ENCODE peak calls at places on chromosomes 1 and 21, in ten cellular contexts. One of them, this sample, is unnamed.

GRCh38 chr21:37008705-37009104 is 2.2 kb downstream of the RIPPLY3 start:
- DNase-seq in vagina: no peak
- DNase-seq in spleen: no peak
- DNase-seq in H1: no peak
- DNase-seq in K562: no peak
- DNase-seq in stomach: no peak
- DNase-seq in transverse colon: no peak
- DNase-seq in HL-60: no peak
- DNase-seq in endothelial cell of umbilical vein: no peak
- DNase-seq in prostate gland: no peak
- DNase-seq in this sample: no peak

GRCh38 chr1:19009882-19010321 is 53.4 kb upstream of the IFFO2 start:
- DNase-seq in vagina: peak; percentile 67
- DNase-seq in spleen: no peak
- DNase-seq in H1: peak; percentile 57
- DNase-seq in K562: no peak
- DNase-seq in stomach: no peak
- DNase-seq in transverse colon: no peak
- DNase-seq in HL-60: no peak
- DNase-seq in endothelial cell of umbilical vein: peak; percentile 37
- DNase-seq in prostate gland: no peak
- DNase-seq in this sample: no peak

GRCh38 chr1:156661932-156662587 is 15.1 kb downstream of the NES start:
- DNase-seq in vagina: no peak
- DNase-seq in spleen: no peak
- DNase-seq in H1: no peak
- DNase-seq in K562: no peak
- DNase-seq in stomach: no peak
- DNase-seq in transverse colon: no peak
- DNase-seq in HL-60: peak; percentile 41
- DNase-seq in endothelial cell of umbilical vein: no peak
- DNase-seq in prostate gland: no peak
- DNase-seq in this sample: no peak

GRCh38 chr1:90045853-90046563 is 51.1 kb downstream of the ZNF326 start:
- DNase-seq in vagina: no peak
- DNase-seq in spleen: no peak
- DNase-seq in H1: no peak
- DNase-seq in K562: peak; percentile 37
- DNase-seq in stomach: no peak
- DNase-seq in transverse colon: no peak
- DNase-seq in HL-60: no peak
- DNase-seq in endothelial cell of umbilical vein: peak; percentile 35
- DNase-seq in prostate gland: no peak
- DNase-seq in this sample: no peak

GRCh38 chr1:966603-967295 is 467 bp downstream of the PLEKHN1 start:
- DNase-seq in vagina: no peak
- DNase-seq in spleen: peak; percentile 94
- DNase-seq in H1: no peak
- DNase-seq in K562: peak; percentile 92
- DNase-seq in stomach: peak; percentile 79
- DNase-seq in transverse colon: peak; percentile 85
- DNase-seq in HL-60: peak; percentile 50
- DNase-seq in endothelial cell of umbilical vein: peak; percentile 57
- DNase-seq in prostate gland: peak; percentile 71
- DNase-seq in this sample: no peak

GRCh38 chr1:154534263-154534844 is 24.1 kb downstream of the UBE2Q1 start:
- DNase-seq in vagina: no peak
- DNase-seq in spleen: no peak
- DNase-seq in H1: no peak
- DNase-seq in K562: peak; percentile 64
- DNase-seq in stomach: peak; percentile 65
- DNase-seq in transverse colon: peak; percentile 54
- DNase-seq in HL-60: no peak
- DNase-seq in endothelial cell of umbilical vein: no peak
- DNase-seq in prostate gland: peak; percentile 32
- DNase-seq in this sample: no peak

GRCh38 chr1:204286841-204287387 is 72.8 kb downstream of the PLEKHA6 start:
- DNase-seq in vagina: no peak
- DNase-seq in spleen: no peak
- DNase-seq in H1: no peak
- DNase-seq in K562: no peak
- DNase-seq in stomach: peak; percentile 85
- DNase-seq in transverse colon: peak; percentile 35
- DNase-seq in HL-60: peak; percentile 94
- DNase-seq in endothelial cell of umbilical vein: no peak
- DNase-seq in prostate gland: peak; percentile 86
- DNase-seq in this sample: no peak

GRCh38 chr21:31351438-31351837 is 7.4 kb upstream of the TIAM1 start:
- DNase-seq in vagina: no peak
- DNase-seq in spleen: no peak
- DNase-seq in H1: peak; percentile 23
- DNase-seq in K562: no peak
- DNase-seq in stomach: no peak
- DNase-seq in transverse colon: no peak
- DNase-seq in HL-60: no peak
- DNase-seq in endothelial cell of umbilical vein: no peak
- DNase-seq in prostate gland: no peak
- DNase-seq in this sample: no peak

DNA sequence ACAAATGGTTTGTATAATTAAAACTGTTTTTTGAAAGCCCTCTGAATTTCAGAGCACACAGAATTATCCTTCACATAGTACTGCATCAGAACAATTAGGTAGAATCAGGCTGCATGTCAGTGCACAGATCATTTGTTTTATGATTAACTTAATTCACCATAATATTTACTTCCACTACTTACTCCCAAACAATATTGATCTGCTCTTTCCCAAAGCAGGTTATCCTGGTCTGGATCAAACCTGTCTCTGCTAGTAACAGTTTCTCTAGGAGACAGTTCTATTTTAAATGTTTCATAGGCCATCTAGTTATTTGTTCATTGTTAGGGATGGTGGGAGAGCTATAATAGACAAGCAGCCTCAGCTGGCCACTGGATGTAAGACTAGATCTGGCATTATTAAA is 280.5 kb upstream of the NR5A2 start:
- DNase-seq in vagina: no peak
- DNase-seq in spleen: no peak
- DNase-seq in H1: no peak
- DNase-seq in K562: no peak
- DNase-seq in stomach: no peak
- DNase-seq in transverse colon: no peak
- DNase-seq in HL-60: no peak
- DNase-seq in endothelial cell of umbilical vein: no peak
- DNase-seq in prostate gland: no peak
- DNase-seq in this sample: no peak
- H3K27me3 ChIP-seq in vagina: no peaks in the 10 kb centered on the region
- H3K27me3 ChIP-seq in spleen: no peaks in the 10 kb centered on the region
- H3K27me3 ChIP-seq in H1: peaks cover 2% of the 10 kb centered on the region
- H3K27me3 ChIP-seq in K562: no peaks in the 10 kb centered on the region
- H3K27me3 ChIP-seq in stomach: no peaks in the 10 kb centered on the region
- H3K27me3 ChIP-seq in transverse colon: peaks cover 5% of the 10 kb centered on the region
- H3K27me3 ChIP-seq in HL-60: peaks cover 2% of the 10 kb centered on the region
- H3K27me3 ChIP-seq in endothelial cell of umbilical vein: no peaks in the 10 kb centered on the region
- H3K27me3 ChIP-seq in prostate gland: no peaks in the 10 kb centered on the region
- H3K27me3 ChIP-seq in this sample: peaks cover 6% of the 10 kb centered on the region

GRCh38 chr1:94801919-94802546 is 18.1 kb upstream of the SLC44A3 start:
- DNase-seq in vagina: no peak
- DNase-seq in spleen: peak; percentile 82
- DNase-seq in H1: peak; percentile 19
- DNase-seq in K562: no peak
- DNase-seq in stomach: no peak
- DNase-seq in transverse colon: peak; percentile 24
- DNase-seq in HL-60: peak; percentile 71
- DNase-seq in endothelial cell of umbilical vein: peak; percentile 71
- DNase-seq in prostate gland: peak; percentile 42
- DNase-seq in this sample: peak; percentile 82
- TF ChIP-seq POLR2AphosphoS5 in vagina: peak; percentile 80
- TF ChIP-seq POLR2AphosphoS5 in spleen: no peak
- TF ChIP-seq POLR2AphosphoS5 in H1: no peak
- TF ChIP-seq POLR2AphosphoS5 in K562: no peak
- TF ChIP-seq POLR2AphosphoS5 in stomach: peak; percentile 66
- TF ChIP-seq POLR2AphosphoS5 in transverse colon: peak; percentile 71
- TF ChIP-seq POLR2AphosphoS5 in HL-60: no peak
- TF ChIP-seq POLR2AphosphoS5 in endothelial cell of umbilical vein: no peak
- TF ChIP-seq POLR2AphosphoS5 in prostate gland: peak; percentile 78
- TF ChIP-seq POLR2AphosphoS5 in this sample: no peak

GRCh38 chr21:43276811-43277210 is 108.0 kb downstream of the CRYAA start:
- DNase-seq in vagina: no peak
- DNase-seq in spleen: peak; percentile 40
- DNase-seq in H1: no peak
- DNase-seq in K562: no peak
- DNase-seq in stomach: no peak
- DNase-seq in transverse colon: no peak
- DNase-seq in HL-60: no peak
- DNase-seq in endothelial cell of umbilical vein: no peak
- DNase-seq in prostate gland: no peak
- DNase-seq in this sample: no peak
- H3K27me3 ChIP-seq in vagina: no peaks in the 10 kb centered on the region
- H3K27me3 ChIP-seq in spleen: no peaks in the 10 kb centered on the region
- H3K27me3 ChIP-seq in H1: no peaks in the 10 kb centered on the region
- H3K27me3 ChIP-seq in K562: peaks cover 73% of the 10 kb centered on the region
- H3K27me3 ChIP-seq in stomach: no peaks in the 10 kb centered on the region
- H3K27me3 ChIP-seq in transverse colon: peaks cover 33% of the 10 kb centered on the region
- H3K27me3 ChIP-seq in HL-60: peaks cover 2% of the 10 kb centered on the region
- H3K27me3 ChIP-seq in endothelial cell of umbilical vein: peaks cover 3% of the 10 kb centered on the region
- H3K27me3 ChIP-seq in prostate gland: no peaks in the 10 kb centered on the region
- H3K27me3 ChIP-seq in this sample: peaks cover 41% of the 10 kb centered on the region

GRCh38 chr1:196773713-196774112 is 927 bp upstream of the CFHR3 start:
- DNase-seq in vagina: no peak
- DNase-seq in spleen: no peak
- DNase-seq in H1: no peak
- DNase-seq in K562: no peak
- DNase-seq in stomach: no peak
- DNase-seq in transverse colon: no peak
- DNase-seq in HL-60: no peak
- DNase-seq in endothelial cell of umbilical vein: no peak
- DNase-seq in prostate gland: no peak
- DNase-seq in this sample: no peak

GRCh38 chr1:196774195-196774594 is 445 bp upstream of the CFHR3 start:
- DNase-seq in vagina: no peak
- DNase-seq in spleen: no peak
- DNase-seq in H1: no peak
- DNase-seq in K562: no peak
- DNase-seq in stomach: no peak
- DNase-seq in transverse colon: no peak
- DNase-seq in HL-60: no peak
- DNase-seq in endothelial cell of umbilical vein: no peak
- DNase-seq in prostate gland: no peak
- DNase-seq in this sample: no peak

GRCh38 chr1:196774603-196775002 is at the start of gene CFHR3:
- DNase-seq in vagina: no peak
- DNase-seq in spleen: no peak
- DNase-seq in H1: no peak
- DNase-seq in K562: no peak
- DNase-seq in stomach: no peak
- DNase-seq in transverse colon: no peak
- DNase-seq in HL-60: no peak
- DNase-seq in endothelial cell of umbilical vein: no peak
- DNase-seq in prostate gland: no peak
- DNase-seq in this sample: no peak

GRCh38 chr1:196779093-196779492 is 4.5 kb downstream of the CFHR3 start:
- DNase-seq in vagina: no peak
- DNase-seq in spleen: no peak
- DNase-seq in H1: no peak
- DNase-seq in K562: no peak
- DNase-seq in stomach: no peak
- DNase-seq in transverse colon: no peak
- DNase-seq in HL-60: no peak
- DNase-seq in endothelial cell of umbilical vein: no peak
- DNase-seq in prostate gland: no peak
- DNase-seq in this sample: no peak

DNA sequence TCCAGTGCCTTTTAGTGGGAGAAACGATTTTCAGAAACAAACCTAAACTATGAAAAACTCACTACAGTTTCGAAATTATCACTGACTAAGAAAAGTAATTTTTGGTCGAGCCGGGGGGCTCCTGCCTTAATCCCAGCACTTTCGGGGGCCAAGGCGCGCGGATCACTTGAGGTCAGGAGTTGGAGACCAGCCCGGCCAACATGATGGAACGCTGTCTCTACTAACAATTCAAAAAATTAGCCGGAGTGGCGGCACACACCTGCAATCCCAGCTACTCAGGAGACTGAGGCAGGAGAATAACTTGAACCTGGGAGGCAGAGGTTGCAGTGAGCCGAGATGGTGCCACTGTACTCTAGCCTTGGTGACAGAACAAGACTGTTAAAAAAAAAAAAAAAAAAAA is 3.0 kb downstream of the CFHR3 start:
- DNase-seq in vagina: no peak
- DNase-seq in spleen: no peak
- DNase-seq in H1: no peak
- DNase-seq in K562: no peak
- DNase-seq in stomach: no peak
- DNase-seq in transverse colon: no peak
- DNase-seq in HL-60: no peak
- DNase-seq in endothelial cell of umbilical vein: no peak
- DNase-seq in prostate gland: no peak
- DNase-seq in this sample: no peak
- TF ChIP-seq POLR2AphosphoS5 in vagina: no peak
- TF ChIP-seq POLR2AphosphoS5 in spleen: no peak
- TF ChIP-seq POLR2AphosphoS5 in H1: no peak
- TF ChIP-seq POLR2AphosphoS5 in K562: no peak
- TF ChIP-seq POLR2AphosphoS5 in stomach: no peak
- TF ChIP-seq POLR2AphosphoS5 in transverse colon: no peak
- TF ChIP-seq POLR2AphosphoS5 in HL-60: no peak
- TF ChIP-seq POLR2AphosphoS5 in endothelial cell of umbilical vein: no peak
- TF ChIP-seq POLR2AphosphoS5 in prostate gland: no peak
- TF ChIP-seq POLR2AphosphoS5 in this sample: no peak

GRCh38 chr1:207102146-207102545 is 1.9 kb upstream of the C4BPA start:
- DNase-seq in vagina: no peak
- DNase-seq in spleen: no peak
- DNase-seq in H1: no peak
- DNase-seq in K562: no peak
- DNase-seq in stomach: no peak
- DNase-seq in transverse colon: no peak
- DNase-seq in HL-60: no peak
- DNase-seq in endothelial cell of umbilical vein: no peak
- DNase-seq in prostate gland: no peak
- DNase-seq in this sample: no peak

GRCh38 chr1:207101720-207102119 is 2.3 kb upstream of the C4BPA start:
- DNase-seq in vagina: no peak
- DNase-seq in spleen: no peak
- DNase-seq in H1: no peak
- DNase-seq in K562: no peak
- DNase-seq in stomach: no peak
- DNase-seq in transverse colon: no peak
- DNase-seq in HL-60: no peak
- DNase-seq in endothelial cell of umbilical vein: no peak
- DNase-seq in prostate gland: no peak
- DNase-seq in this sample: no peak

GRCh38 chr1:207103892-207104373 is at the start of gene C4BPA:
- DNase-seq in vagina: no peak
- DNase-seq in spleen: no peak
- DNase-seq in H1: no peak
- DNase-seq in K562: no peak
- DNase-seq in stomach: no peak
- DNase-seq in transverse colon: no peak
- DNase-seq in HL-60: peak; percentile 46
- DNase-seq in endothelial cell of umbilical vein: no peak
- DNase-seq in prostate gland: no peak
- DNase-seq in this sample: no peak

GRCh38 chr1:207097871-207098324 is 6.1 kb upstream of the C4BPA start:
- DNase-seq in vagina: no peak
- DNase-seq in spleen: no peak
- DNase-seq in H1: no peak
- DNase-seq in K562: no peak
- DNase-seq in stomach: no peak
- DNase-seq in transverse colon: no peak
- DNase-seq in HL-60: no peak
- DNase-seq in endothelial cell of umbilical vein: no peak
- DNase-seq in prostate gland: no peak
- DNase-seq in this sample: no peak

GRCh38 chr1:207102659-207103058 is 1.4 kb upstream of the C4BPA start:
- DNase-seq in vagina: no peak
- DNase-seq in spleen: no peak
- DNase-seq in H1: no peak
- DNase-seq in K562: no peak
- DNase-seq in stomach: no peak
- DNase-seq in transverse colon: no peak
- DNase-seq in HL-60: no peak
- DNase-seq in endothelial cell of umbilical vein: no peak
- DNase-seq in prostate gland: no peak
- DNase-seq in this sample: no peak
- H3K27me3 ChIP-seq in vagina: no peaks in the 10 kb centered on the region
- H3K27me3 ChIP-seq in spleen: no peaks in the 10 kb centered on the region
- H3K27me3 ChIP-seq in H1: no peaks in the 10 kb centered on the region
- H3K27me3 ChIP-seq in K562: no peaks in the 10 kb centered on the region
- H3K27me3 ChIP-seq in stomach: no peaks in the 10 kb centered on the region
- H3K27me3 ChIP-seq in transverse colon: no peaks in the 10 kb centered on the region
- H3K27me3 ChIP-seq in HL-60: no peaks in the 10 kb centered on the region
- H3K27me3 ChIP-seq in endothelial cell of umbilical vein: no peaks in the 10 kb centered on the region
- H3K27me3 ChIP-seq in prostate gland: no peaks in the 10 kb centered on the region
- H3K27me3 ChIP-seq in this sample: no peaks in the 10 kb centered on the region

This sample was measured in suprapubic skin.